ENCODE peak calls at places on chromosomes 3 and 15, in eight cellular contexts. One of them, this sample, is unnamed.

GRCh38 chr3:171676600-171677175 is 133.6 kb downstream of the PLD1 start:
- DNase-seq in stimulated activated naive CD8-positive, alpha-beta T cell treated with anti-CD3 and anti-CD28 coated beads, Interleukin-15, amount 100 ng/mL, for 72 hours: no peak
- DNase-seq in AG09319: no peak
- DNase-seq in mesothelial cell of epicardium: no peak
- DNase-seq in stimulated activated CD4-positive, alpha-beta T cell treated with anti-CD3 and anti-CD28 coated beads, TNF-alpha, amount 100 ng/mL, for 1 hour: no peak
- DNase-seq in left ventricle myocardium superior: peak
- DNase-seq in right cardiac atrium: peak
- DNase-seq in NCI-H774: no peak
- DNase-seq in this sample: no peak

GRCh38 chr3:193190387-193190786 is 50.6 kb upstream of the PLAAT1 start:
- DNase-seq in stimulated activated naive CD8-positive, alpha-beta T cell treated with anti-CD3 and anti-CD28 coated beads, Interleukin-15, amount 100 ng/mL, for 72 hours: no peak
- DNase-seq in AG09319: no peak
- DNase-seq in mesothelial cell of epicardium: no peak
- DNase-seq in stimulated activated CD4-positive, alpha-beta T cell treated with anti-CD3 and anti-CD28 coated beads, TNF-alpha, amount 100 ng/mL, for 1 hour: no peak
- DNase-seq in left ventricle myocardium superior: no peak
- DNase-seq in right cardiac atrium: no peak
- DNase-seq in NCI-H774: peak
- DNase-seq in this sample: peak

GRCh38 chr3:103218793-103219192 is 784.0 kb downstream of the ZPLD1 start:
- DNase-seq in stimulated activated naive CD8-positive, alpha-beta T cell treated with anti-CD3 and anti-CD28 coated beads, Interleukin-15, amount 100 ng/mL, for 72 hours: no peak
- DNase-seq in AG09319: no peak
- DNase-seq in mesothelial cell of epicardium: no peak
- DNase-seq in stimulated activated CD4-positive, alpha-beta T cell treated with anti-CD3 and anti-CD28 coated beads, TNF-alpha, amount 100 ng/mL, for 1 hour: no peak
- DNase-seq in left ventricle myocardium superior: no peak
- DNase-seq in right cardiac atrium: no peak
- DNase-seq in NCI-H774: no peak
- DNase-seq in this sample: peak

GRCh38 chr15:74847462-74847861 is 4.5 kb upstream of the ULK3 start:
- DNase-seq in stimulated activated naive CD8-positive, alpha-beta T cell treated with anti-CD3 and anti-CD28 coated beads, Interleukin-15, amount 100 ng/mL, for 72 hours: no peak
- DNase-seq in AG09319: no peak
- DNase-seq in mesothelial cell of epicardium: no peak
- DNase-seq in stimulated activated CD4-positive, alpha-beta T cell treated with anti-CD3 and anti-CD28 coated beads, TNF-alpha, amount 100 ng/mL, for 1 hour: no peak
- DNase-seq in left ventricle myocardium superior: peak
- DNase-seq in right cardiac atrium: peak
- DNase-seq in NCI-H774: no peak
- DNase-seq in this sample: no peak

GRCh38 chr3:129441782-129442181 is 1.8 kb downstream of the IFT122 start:
- DNase-seq in stimulated activated naive CD8-positive, alpha-beta T cell treated with anti-CD3 and anti-CD28 coated beads, Interleukin-15, amount 100 ng/mL, for 72 hours: no peak
- DNase-seq in AG09319: no peak
- DNase-seq in mesothelial cell of epicardium: no peak
- DNase-seq in stimulated activated CD4-positive, alpha-beta T cell treated with anti-CD3 and anti-CD28 coated beads, TNF-alpha, amount 100 ng/mL, for 1 hour: no peak
- DNase-seq in left ventricle myocardium superior: peak
- DNase-seq in right cardiac atrium: peak
- DNase-seq in NCI-H774: no peak
- DNase-seq in this sample: no peak

GRCh38 chr3:109902549-109902948 is 565.2 kb upstream of the DPPA4 start:
- DNase-seq in stimulated activated naive CD8-positive, alpha-beta T cell treated with anti-CD3 and anti-CD28 coated beads, Interleukin-15, amount 100 ng/mL, for 72 hours: no peak
- DNase-seq in AG09319: no peak
- DNase-seq in mesothelial cell of epicardium: no peak
- DNase-seq in stimulated activated CD4-positive, alpha-beta T cell treated with anti-CD3 and anti-CD28 coated beads, TNF-alpha, amount 100 ng/mL, for 1 hour: no peak
- DNase-seq in left ventricle myocardium superior: no peak
- DNase-seq in right cardiac atrium: no peak
- DNase-seq in NCI-H774: no peak
- DNase-seq in this sample: no peak

GRCh38 chr3:183122257-183122932 is 23.1 kb upstream of the MCCC1 start:
- DNase-seq in stimulated activated naive CD8-positive, alpha-beta T cell treated with anti-CD3 and anti-CD28 coated beads, Interleukin-15, amount 100 ng/mL, for 72 hours: no peak
- DNase-seq in AG09319: peak
- DNase-seq in mesothelial cell of epicardium: no peak
- DNase-seq in stimulated activated CD4-positive, alpha-beta T cell treated with anti-CD3 and anti-CD28 coated beads, TNF-alpha, amount 100 ng/mL, for 1 hour: no peak
- DNase-seq in left ventricle myocardium superior: no peak
- DNase-seq in right cardiac atrium: no peak
- DNase-seq in NCI-H774: peak
- DNase-seq in this sample: peak

GRCh38 chr15:56353119-56353518 is 12.1 kb upstream of the TEX9 start:
- DNase-seq in stimulated activated naive CD8-positive, alpha-beta T cell treated with anti-CD3 and anti-CD28 coated beads, Interleukin-15, amount 100 ng/mL, for 72 hours: no peak
- DNase-seq in AG09319: no peak
- DNase-seq in mesothelial cell of epicardium: no peak
- DNase-seq in stimulated activated CD4-positive, alpha-beta T cell treated with anti-CD3 and anti-CD28 coated beads, TNF-alpha, amount 100 ng/mL, for 1 hour: no peak
- DNase-seq in left ventricle myocardium superior: no peak
- DNase-seq in right cardiac atrium: no peak
- DNase-seq in NCI-H774: no peak
- DNase-seq in this sample: no peak

GRCh38 chr3:194051554-194052175 is 84.3 kb upstream of the HES1 start:
- DNase-seq in stimulated activated naive CD8-positive, alpha-beta T cell treated with anti-CD3 and anti-CD28 coated beads, Interleukin-15, amount 100 ng/mL, for 72 hours: no peak
- DNase-seq in AG09319: no peak
- DNase-seq in mesothelial cell of epicardium: no peak
- DNase-seq in stimulated activated CD4-positive, alpha-beta T cell treated with anti-CD3 and anti-CD28 coated beads, TNF-alpha, amount 100 ng/mL, for 1 hour: no peak
- DNase-seq in left ventricle myocardium superior: no peak
- DNase-seq in right cardiac atrium: no peak
- DNase-seq in NCI-H774: peak
- DNase-seq in this sample: no peak

GRCh38 chr15:85488997-85489396 is 108.6 kb downstream of the AKAP13 start:
- DNase-seq in stimulated activated naive CD8-positive, alpha-beta T cell treated with anti-CD3 and anti-CD28 coated beads, Interleukin-15, amount 100 ng/mL, for 72 hours: no peak
- DNase-seq in AG09319: no peak
- DNase-seq in mesothelial cell of epicardium: no peak
- DNase-seq in stimulated activated CD4-positive, alpha-beta T cell treated with anti-CD3 and anti-CD28 coated beads, TNF-alpha, amount 100 ng/mL, for 1 hour: no peak
- DNase-seq in left ventricle myocardium superior: no peak
- DNase-seq in right cardiac atrium: no peak
- DNase-seq in NCI-H774: no peak
- DNase-seq in this sample: no peak

GRCh38 chr15:78358114-78358513 is 18.0 kb downstream of the CRABP1 start:
- DNase-seq in stimulated activated naive CD8-positive, alpha-beta T cell treated with anti-CD3 and anti-CD28 coated beads, Interleukin-15, amount 100 ng/mL, for 72 hours: no peak
- DNase-seq in AG09319: no peak
- DNase-seq in mesothelial cell of epicardium: no peak
- DNase-seq in stimulated activated CD4-positive, alpha-beta T cell treated with anti-CD3 and anti-CD28 coated beads, TNF-alpha, amount 100 ng/mL, for 1 hour: no peak
- DNase-seq in left ventricle myocardium superior: no peak
- DNase-seq in right cardiac atrium: no peak
- DNase-seq in NCI-H774: no peak
- DNase-seq in this sample: no peak

GRCh38 chr3:45659661-45660566 is 29.3 kb upstream of the SACM1L start:
- DNase-seq in stimulated activated naive CD8-positive, alpha-beta T cell treated with anti-CD3 and anti-CD28 coated beads, Interleukin-15, amount 100 ng/mL, for 72 hours: peak
- DNase-seq in AG09319: no peak
- DNase-seq in mesothelial cell of epicardium: no peak
- DNase-seq in stimulated activated CD4-positive, alpha-beta T cell treated with anti-CD3 and anti-CD28 coated beads, TNF-alpha, amount 100 ng/mL, for 1 hour: no peak
- DNase-seq in left ventricle myocardium superior: peak
- DNase-seq in right cardiac atrium: peak
- DNase-seq in NCI-H774: no peak
- DNase-seq in this sample: peak

GRCh38 chr3:15300318-15301078 is 31.9 kb downstream of the SH3BP5 start:
- DNase-seq in stimulated activated naive CD8-positive, alpha-beta T cell treated with anti-CD3 and anti-CD28 coated beads, Interleukin-15, amount 100 ng/mL, for 72 hours: no peak
- DNase-seq in AG09319: no peak
- DNase-seq in mesothelial cell of epicardium: no peak
- DNase-seq in stimulated activated CD4-positive, alpha-beta T cell treated with anti-CD3 and anti-CD28 coated beads, TNF-alpha, amount 100 ng/mL, for 1 hour: no peak
- DNase-seq in left ventricle myocardium superior: no peak
- DNase-seq in right cardiac atrium: no peak
- DNase-seq in NCI-H774: no peak
- DNase-seq in this sample: peak

GRCh38 chr3:142315083-142315482 is 89.7 kb upstream of the GK5 start:
- DNase-seq in stimulated activated naive CD8-positive, alpha-beta T cell treated with anti-CD3 and anti-CD28 coated beads, Interleukin-15, amount 100 ng/mL, for 72 hours: no peak
- DNase-seq in AG09319: peak
- DNase-seq in mesothelial cell of epicardium: no peak
- DNase-seq in stimulated activated CD4-positive, alpha-beta T cell treated with anti-CD3 and anti-CD28 coated beads, TNF-alpha, amount 100 ng/mL, for 1 hour: no peak
- DNase-seq in left ventricle myocardium superior: no peak
- DNase-seq in right cardiac atrium: no peak
- DNase-seq in NCI-H774: no peak
- DNase-seq in this sample: peak

GRCh38 chr3:178795349-178795748 is 259.1 kb downstream of the KCNMB2 start:
- DNase-seq in stimulated activated naive CD8-positive, alpha-beta T cell treated with anti-CD3 and anti-CD28 coated beads, Interleukin-15, amount 100 ng/mL, for 72 hours: no peak
- DNase-seq in AG09319: no peak
- DNase-seq in mesothelial cell of epicardium: no peak
- DNase-seq in stimulated activated CD4-positive, alpha-beta T cell treated with anti-CD3 and anti-CD28 coated beads, TNF-alpha, amount 100 ng/mL, for 1 hour: no peak
- DNase-seq in left ventricle myocardium superior: no peak
- DNase-seq in right cardiac atrium: no peak
- DNase-seq in NCI-H774: no peak
- DNase-seq in this sample: no peak

GRCh38 chr15:98391131-98391530 is 257.2 kb upstream of the IGF1R start:
- DNase-seq in stimulated activated naive CD8-positive, alpha-beta T cell treated with anti-CD3 and anti-CD28 coated beads, Interleukin-15, amount 100 ng/mL, for 72 hours: no peak
- DNase-seq in AG09319: no peak
- DNase-seq in mesothelial cell of epicardium: no peak
- DNase-seq in stimulated activated CD4-positive, alpha-beta T cell treated with anti-CD3 and anti-CD28 coated beads, TNF-alpha, amount 100 ng/mL, for 1 hour: no peak
- DNase-seq in left ventricle myocardium superior: no peak
- DNase-seq in right cardiac atrium: no peak
- DNase-seq in NCI-H774: no peak
- DNase-seq in this sample: no peak

GRCh38 chr3:68256635-68257034 is 602.2 kb upstream of the SUCLG2 start:
- DNase-seq in stimulated activated naive CD8-positive, alpha-beta T cell treated with anti-CD3 and anti-CD28 coated beads, Interleukin-15, amount 100 ng/mL, for 72 hours: no peak
- DNase-seq in AG09319: no peak
- DNase-seq in mesothelial cell of epicardium: no peak
- DNase-seq in stimulated activated CD4-positive, alpha-beta T cell treated with anti-CD3 and anti-CD28 coated beads, TNF-alpha, amount 100 ng/mL, for 1 hour: no peak
- DNase-seq in left ventricle myocardium superior: no peak
- DNase-seq in right cardiac atrium: no peak
- DNase-seq in NCI-H774: no peak
- DNase-seq in this sample: peak

GRCh38 chr3:192795021-192795420 is 67.7 kb upstream of the FGF12 start:
- DNase-seq in stimulated activated naive CD8-positive, alpha-beta T cell treated with anti-CD3 and anti-CD28 coated beads, Interleukin-15, amount 100 ng/mL, for 72 hours: no peak
- DNase-seq in AG09319: no peak
- DNase-seq in mesothelial cell of epicardium: no peak
- DNase-seq in stimulated activated CD4-positive, alpha-beta T cell treated with anti-CD3 and anti-CD28 coated beads, TNF-alpha, amount 100 ng/mL, for 1 hour: no peak
- DNase-seq in left ventricle myocardium superior: no peak
- DNase-seq in right cardiac atrium: no peak
- DNase-seq in NCI-H774: no peak
- DNase-seq in this sample: no peak

GRCh38 chr15:58361291-58361759 is 70.5 kb upstream of the LIPC start:
- DNase-seq in stimulated activated naive CD8-positive, alpha-beta T cell treated with anti-CD3 and anti-CD28 coated beads, Interleukin-15, amount 100 ng/mL, for 72 hours: no peak
- DNase-seq in AG09319: peak
- DNase-seq in mesothelial cell of epicardium: no peak
- DNase-seq in stimulated activated CD4-positive, alpha-beta T cell treated with anti-CD3 and anti-CD28 coated beads, TNF-alpha, amount 100 ng/mL, for 1 hour: no peak
- DNase-seq in left ventricle myocardium superior: no peak
- DNase-seq in right cardiac atrium: no peak
- DNase-seq in NCI-H774: no peak
- DNase-seq in this sample: peak

GRCh38 chr3:124497487-124497886 is 232.8 kb upstream of the UMPS start:
- DNase-seq in stimulated activated naive CD8-positive, alpha-beta T cell treated with anti-CD3 and anti-CD28 coated beads, Interleukin-15, amount 100 ng/mL, for 72 hours: no peak
- DNase-seq in AG09319: no peak
- DNase-seq in mesothelial cell of epicardium: no peak
- DNase-seq in stimulated activated CD4-positive, alpha-beta T cell treated with anti-CD3 and anti-CD28 coated beads, TNF-alpha, amount 100 ng/mL, for 1 hour: no peak
- DNase-seq in left ventricle myocardium superior: no peak
- DNase-seq in right cardiac atrium: no peak
- DNase-seq in NCI-H774: no peak
- DNase-seq in this sample: no peak

GRCh38 chr3:55609230-55610100 is 122.4 kb upstream of the WNT5A start:
- DNase-seq in stimulated activated naive CD8-positive, alpha-beta T cell treated with anti-CD3 and anti-CD28 coated beads, Interleukin-15, amount 100 ng/mL, for 72 hours: no peak
- DNase-seq in AG09319: no peak
- DNase-seq in mesothelial cell of epicardium: no peak
- DNase-seq in stimulated activated CD4-positive, alpha-beta T cell treated with anti-CD3 and anti-CD28 coated beads, TNF-alpha, amount 100 ng/mL, for 1 hour: no peak
- DNase-seq in left ventricle myocardium superior: no peak
- DNase-seq in right cardiac atrium: no peak
- DNase-seq in NCI-H774: no peak
- DNase-seq in this sample: no peak

GRCh38 chr3:79011821-79012529 is 755.8 kb downstream of the ROBO1 start:
- DNase-seq in stimulated activated naive CD8-positive, alpha-beta T cell treated with anti-CD3 and anti-CD28 coated beads, Interleukin-15, amount 100 ng/mL, for 72 hours: no peak
- DNase-seq in AG09319: no peak
- DNase-seq in mesothelial cell of epicardium: no peak
- DNase-seq in stimulated activated CD4-positive, alpha-beta T cell treated with anti-CD3 and anti-CD28 coated beads, TNF-alpha, amount 100 ng/mL, for 1 hour: no peak
- DNase-seq in left ventricle myocardium superior: no peak
- DNase-seq in right cardiac atrium: no peak
- DNase-seq in NCI-H774: no peak
- DNase-seq in this sample: no peak

This sample was measured in epithelial cell of esophagus.